ENCODE peak calls at places on chromosomes 12 and 14, in four cellular contexts. One of them, this sample, is unnamed.

GRCh38 chr14:33073023-33073422 is 134.3 kb downstream of the NPAS3 start:
- DNase-seq in IMR-90: no peak
- DNase-seq in H9: no peak
- DNase-seq in mesendoderm: no peak
- DNase-seq in this sample: no peak

GRCh38 chr12:116982721-116983502 is 72.2 kb downstream of the FBXW8 start:
- DNase-seq in mesendoderm: peak; percentile 13
- DNase-seq in H9: no peak
- DNase-seq in IMR-90: peak; percentile 95
- DNase-seq in this sample: no peak

GRCh38 chr12:112112423-112113132 is 4.0 kb upstream of the NAA25 start:
- DNase-seq in H9: peak; percentile 65
- DNase-seq in IMR-90: no peak
- DNase-seq in mesendoderm: peak; percentile 56
- DNase-seq in this sample: no peak

GRCh38 chr12:78005094-78005492 is 174.4 kb downstream of the NAV3 start:
- DNase-seq in H9: no peak
- DNase-seq in IMR-90: no peak
- DNase-seq in mesendoderm: no peak
- DNase-seq in this sample: no peak

GRCh38 chr14:23457587-23458445 is 11.7 kb upstream of the NGDN start:
- DNase-seq in H9: no peak
- DNase-seq in mesendoderm: no peak
- DNase-seq in IMR-90: no peak
- DNase-seq in this sample: no peak

GRCh38 chr12:63955831-63956685 is 111.6 kb downstream of the SRGAP1 start:
- DNase-seq in H9: no peak
- DNase-seq in IMR-90: peak; percentile 76
- DNase-seq in mesendoderm: no peak
- DNase-seq in this sample: no peak

GRCh38 chr12:57152408-57153038 is 5.1 kb upstream of the LRP1-AS start:
- DNase-seq in IMR-90: peak; percentile 54
- DNase-seq in mesendoderm: no peak
- DNase-seq in H9: no peak
- DNase-seq in this sample: no peak

GRCh38 chr14:105488781-105489606 is 2.1 kb upstream of the TEDC1 start:
- DNase-seq in H9: no peak
- DNase-seq in mesendoderm: no peak
- DNase-seq in IMR-90: no peak
- DNase-seq in this sample: no peak

GRCh38 chr12:40012709-40013108 is 93.2 kb downstream of the SLC2A13 start:
- DNase-seq in H9: no peak
- DNase-seq in mesendoderm: peak; percentile 51
- DNase-seq in IMR-90: peak; percentile 3
- DNase-seq in this sample: no peak

GRCh38 chr14:80946187-80946586 is 4.6 kb upstream of the CEP128 start:
- DNase-seq in IMR-90: peak; percentile 52
- DNase-seq in mesendoderm: no peak
- DNase-seq in H9: no peak
- DNase-seq in this sample: no peak

GRCh38 chr12:118816296-118816695 is 165.0 kb upstream of the SRRM4 start:
- DNase-seq in IMR-90: no peak
- DNase-seq in mesendoderm: no peak
- DNase-seq in H9: no peak
- DNase-seq in this sample: no peak

DNA sequence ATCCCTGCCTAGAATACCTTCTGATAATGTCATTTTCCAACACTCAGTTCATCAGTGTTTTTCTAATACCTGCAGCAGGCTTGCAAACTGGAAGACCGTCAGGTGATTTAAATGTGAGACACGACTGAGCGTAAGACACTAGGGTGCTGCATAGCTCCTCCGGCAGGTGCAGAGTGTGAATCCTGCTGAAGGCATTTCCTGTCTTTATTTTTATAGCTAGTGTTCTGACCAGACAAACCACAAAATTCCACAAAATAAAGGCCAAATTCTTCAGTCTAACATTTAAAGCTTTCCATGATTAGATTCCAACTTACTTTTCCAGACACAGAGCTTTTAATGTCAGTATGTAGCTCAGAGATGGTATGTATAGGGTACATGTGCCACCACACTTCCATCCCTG is 70.7 kb downstream of the BBS10 start:
- DNase-seq in H9: no peak
- DNase-seq in mesendoderm: no peak
- DNase-seq in IMR-90: peak; percentile 87
- DNase-seq in this sample: no peak
- H2AK5ac ChIP-seq in H9: no peak overlapping the region
- H2AK5ac ChIP-seq in mesendoderm: no peak overlapping the region
- H2AK5ac ChIP-seq in IMR-90: peak overlapping the region; percentile 99
- H2AK5ac ChIP-seq in this sample: no peak overlapping the region

GRCh38 chr14:93964281-93964680 is 12.1 kb downstream of the ASB2 start:
- DNase-seq in mesendoderm: no peak
- DNase-seq in H9: no peak
- DNase-seq in IMR-90: no peak
- DNase-seq in this sample: no peak
- H2AK5ac ChIP-seq in mesendoderm: no peak overlapping the region
- H2AK5ac ChIP-seq in H9: no peak overlapping the region
- H2AK5ac ChIP-seq in IMR-90: peak overlapping the region; percentile 36
- H2AK5ac ChIP-seq in this sample: no peak overlapping the region

GRCh38 chr14:51244591-51244990 is 4.5 kb downstream of the TMX1 start:
- DNase-seq in IMR-90: no peak
- DNase-seq in mesendoderm: no peak
- DNase-seq in H9: no peak
- DNase-seq in this sample: no peak
- H2AK5ac ChIP-seq in IMR-90: no peak overlapping the region
- H2AK5ac ChIP-seq in mesendoderm: no peak overlapping the region
- H2AK5ac ChIP-seq in H9: no peak overlapping the region
- H2AK5ac ChIP-seq in this sample: no peak overlapping the region

GRCh38 chr14:61064866-61065265 is 83.8 kb downstream of the SLC38A6 start:
- DNase-seq in mesendoderm: peak; percentile 42
- DNase-seq in IMR-90: no peak
- DNase-seq in H9: no peak
- DNase-seq in this sample: no peak
- H2AK5ac ChIP-seq in mesendoderm: no peak overlapping the region
- H2AK5ac ChIP-seq in IMR-90: no peak overlapping the region
- H2AK5ac ChIP-seq in H9: no peak overlapping the region
- H2AK5ac ChIP-seq in this sample: no peak overlapping the region

GRCh38 chr12:50185975-50186663 is 18.9 kb upstream of the CERS5 start:
- DNase-seq in IMR-90: peak; percentile 43
- DNase-seq in H9: no peak
- DNase-seq in mesendoderm: no peak
- DNase-seq in this sample: no peak

GRCh38 chr12:50185496-50185895 is 18.3 kb upstream of the CERS5 start:
- DNase-seq in mesendoderm: no peak
- DNase-seq in IMR-90: no peak
- DNase-seq in H9: no peak
- DNase-seq in this sample: no peak

GRCh38 chr12:50188280-50188781 is 21.2 kb upstream of the CERS5 start:
- DNase-seq in mesendoderm: no peak
- DNase-seq in H9: no peak
- DNase-seq in IMR-90: peak; percentile 67
- DNase-seq in this sample: no peak

GRCh38 chr12:50187084-50187900 is 20.1 kb upstream of the CERS5 start:
- DNase-seq in H9: no peak
- DNase-seq in mesendoderm: no peak
- DNase-seq in IMR-90: peak; percentile 94
- DNase-seq in this sample: no peak

DNA sequence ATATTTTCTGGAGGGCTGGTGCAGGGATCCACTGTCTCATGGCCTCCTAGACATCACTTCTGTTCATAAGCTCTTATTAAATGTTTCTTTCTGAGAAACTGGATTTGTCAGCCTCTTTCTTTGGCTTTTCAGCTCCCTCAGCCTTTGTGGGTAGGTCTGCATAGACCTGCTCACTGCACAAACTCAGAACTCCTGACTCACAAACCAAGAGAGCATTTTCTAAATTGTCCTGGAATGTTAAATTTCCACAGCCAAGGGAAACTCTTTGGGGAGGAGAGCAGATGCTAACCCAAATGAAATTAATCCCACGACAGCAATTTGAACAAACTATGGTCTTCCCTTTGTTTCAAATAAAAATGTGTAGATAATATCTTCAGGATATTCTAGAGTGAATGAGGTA is 19.5 kb upstream of the CERS5 start:
- DNase-seq in H9: no peak
- DNase-seq in mesendoderm: no peak
- DNase-seq in IMR-90: peak; percentile 54
- DNase-seq in this sample: no peak
- H2AK5ac ChIP-seq in H9: no peak overlapping the region
- H2AK5ac ChIP-seq in mesendoderm: no peak overlapping the region
- H2AK5ac ChIP-seq in IMR-90: peak overlapping the region; percentile 87
- H2AK5ac ChIP-seq in this sample: no peak overlapping the region

GRCh38 chr14:74502236-74503019 is 8.9 kb downstream of the ISCA2 start:
- DNase-seq in IMR-90: peak; percentile 45
- DNase-seq in H9: peak; percentile 69
- DNase-seq in mesendoderm: peak; percentile 82
- DNase-seq in this sample: no peak
- H2AK5ac ChIP-seq in IMR-90: peak overlapping the region; percentile 79
- H2AK5ac ChIP-seq in H9: no peak overlapping the region
- H2AK5ac ChIP-seq in mesendoderm: no peak overlapping the region
- H2AK5ac ChIP-seq in this sample: peak overlapping the region; percentile 88

GRCh38 chr12:18429366-18429765 is 168.0 kb downstream of the PIK3C2G start:
- DNase-seq in IMR-90: no peak
- DNase-seq in H9: no peak
- DNase-seq in mesendoderm: no peak
- DNase-seq in this sample: no peak
- H2AK5ac ChIP-seq in IMR-90: peak overlapping the region; percentile 79
- H2AK5ac ChIP-seq in H9: no peak overlapping the region
- H2AK5ac ChIP-seq in mesendoderm: no peak overlapping the region
- H2AK5ac ChIP-seq in this sample: no peak overlapping the region

DNA sequence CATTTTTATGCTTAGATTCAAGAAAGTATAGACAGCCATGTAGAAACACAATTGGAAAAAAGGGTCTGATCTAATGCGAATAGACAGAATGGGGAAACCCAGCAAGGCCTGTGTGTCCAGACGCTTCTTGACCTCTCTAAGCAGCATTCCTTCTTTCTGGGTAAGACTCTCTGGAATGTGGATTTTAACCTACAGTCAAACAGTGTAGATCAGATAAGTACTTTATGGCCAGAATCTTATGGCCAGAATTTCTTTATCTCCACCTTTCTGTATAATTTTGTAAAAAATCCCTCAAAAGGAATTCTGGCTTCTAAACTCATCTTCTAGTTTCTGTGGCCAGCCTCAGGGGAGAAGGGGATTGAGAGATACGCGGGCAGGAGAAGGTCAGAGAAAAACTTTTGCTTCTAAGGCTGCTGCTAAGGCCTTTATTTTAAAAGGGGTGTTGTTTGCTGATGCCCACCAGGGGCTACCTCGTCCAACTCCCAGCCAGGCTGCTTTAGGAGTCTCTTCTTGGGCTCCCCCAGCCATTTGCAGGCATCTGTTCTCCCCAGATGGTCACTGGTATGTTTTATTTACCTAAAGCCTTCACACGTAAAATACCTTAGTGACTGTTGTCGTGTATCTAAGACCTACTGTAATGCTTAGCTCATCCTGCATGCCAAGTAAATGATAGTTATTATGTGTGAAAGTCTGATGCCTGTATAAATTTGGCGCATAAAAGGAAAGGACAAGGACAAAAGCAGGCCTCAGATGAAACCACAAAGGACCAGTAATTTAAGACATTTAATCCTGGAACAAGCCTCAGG is 68.4 kb downstream of the ANO6 start:
- DNase-seq in H9: peak; percentile 59
- DNase-seq in IMR-90: peak; percentile 87
- DNase-seq in mesendoderm: peak; percentile 88
- DNase-seq in this sample: no peak
- H2AK5ac ChIP-seq in H9: no peak overlapping the region
- H2AK5ac ChIP-seq in IMR-90: peak overlapping the region; percentile 40
- H2AK5ac ChIP-seq in mesendoderm: no peak overlapping the region
- H2AK5ac ChIP-seq in this sample: no peak overlapping the region

DNA sequence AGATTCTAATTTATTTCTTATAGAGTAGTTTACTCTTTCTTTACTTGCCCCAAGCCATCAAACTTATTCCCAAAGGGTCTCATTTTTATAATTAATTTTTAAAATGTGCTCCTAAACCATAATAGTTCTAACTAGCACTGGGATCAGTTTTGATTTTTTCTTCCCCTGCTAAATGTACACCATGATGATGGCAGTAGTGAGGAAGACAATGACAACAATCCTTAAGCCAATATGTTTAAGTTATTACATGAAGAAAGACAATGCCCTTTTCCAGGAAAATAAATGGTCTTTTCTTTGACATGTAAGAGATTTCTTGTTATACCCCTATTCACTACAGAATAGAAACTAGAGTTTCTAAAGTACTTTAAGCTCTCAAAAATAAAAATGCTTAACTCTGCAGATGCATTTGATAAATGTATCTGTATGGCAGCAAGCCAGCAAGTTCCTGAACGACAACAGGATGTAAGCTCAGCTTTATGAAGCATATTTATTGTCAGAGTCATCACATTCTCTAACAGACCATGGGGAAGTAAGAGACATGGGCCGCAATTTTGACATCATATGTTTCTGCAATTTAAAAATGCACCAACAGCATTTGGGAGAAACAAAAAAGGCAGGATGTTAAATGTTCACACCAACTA is 36.0 kb upstream of the SNX6 start:
- DNase-seq in H9: no peak
- DNase-seq in IMR-90: peak; percentile 96
- DNase-seq in mesendoderm: no peak
- DNase-seq in this sample: no peak
- H2AK5ac ChIP-seq in H9: no peak overlapping the region
- H2AK5ac ChIP-seq in IMR-90: peak overlapping the region; percentile 70
- H2AK5ac ChIP-seq in mesendoderm: no peak overlapping the region
- H2AK5ac ChIP-seq in this sample: no peak overlapping the region